ENCODE peak calls at places on chromosome 10, in nine cellular contexts. D is GM13976, R is iPS-NIHi11, E is AG10803, B is spleen, I is NCI-H2227 treated with DMSO at 0.1 percent for 48 hours, F is tibial artery, Y is psoas muscle, S is GM04503. U is an unnamed sample.
A peak's percentile ranks its signal among the peaks of the same experiment; 100 is the strongest.

GRCh38 chr10:132974886-132975881 is 32.8 kb upstream of the CFAP46 start:
- DNase-seq in R (peak; percentile 13), Y (peak; percentile 28), F (peak; percentile 10), E (peak; percentile 78), I (no peak), S (peak; percentile 67), D (no peak), B (peak; percentile 62), U (no peak)

GRCh38 chr10:7388602-7389001 is 22.2 kb downstream of the SFMBT2 start:
- DNase-seq in S (no peak), E (no peak), R (no peak), B (no peak), I (no peak), Y (no peak), D (no peak), F (no peak), U (no peak)

GRCh38 chr10:74786126-74786525 is 40.3 kb upstream of the KAT6B start:
- DNase-seq in D (no peak), E (no peak), S (no peak), B (no peak), R (no peak), I (no peak), F (no peak), Y (no peak), U (no peak)

GRCh38 chr10:3761916-3762708 is 22.9 kb downstream of the KLF6 start:
- DNase-seq in I (no peak), Y (no peak), B (no peak), D (no peak), E (no peak), R (peak; percentile 54), S (no peak), F (no peak), U (no peak)

GRCh38 chr10:11823989-11824346 is 812 bp downstream of the PROSER2 start:
- DNase-seq in Y (no peak), B (no peak), I (no peak), S (no peak), R (no peak), D (no peak), E (peak; percentile 18), F (no peak), U (peak; percentile 34)

GRCh38 chr10:27611209-27611608 is 107.1 kb downstream of the RAB18 start:
- DNase-seq in F (no peak), R (no peak), B (no peak), I (no peak), D (no peak), Y (no peak), E (peak; percentile 94), S (peak; percentile 85), U (no peak)

GRCh38 chr10:75335191-75335590 is 66.4 kb downstream of the ZNF503 start:
- DNase-seq in F (no peak), I (no peak), E (peak; percentile 42), R (no peak), D (no peak), Y (no peak), S (no peak), B (no peak), U (no peak)

GRCh38 chr10:69864321-69864720 is 62.6 kb downstream of the COL13A1 start:
- DNase-seq in B (no peak), Y (no peak), S (peak; percentile 88), I (no peak), D (no peak), E (peak; percentile 88), R (no peak), F (no peak), U (no peak)

GRCh38 chr10:436911-437665 is 252.4 kb downstream of the DIP2C start:
- DNase-seq in E (no peak), R (peak; percentile 55), Y (no peak), I (no peak), D (no peak), F (no peak), S (no peak), B (no peak), U (no peak)

GRCh38 chr10:109386921-109387320 is 536.4 kb downstream of the XPNPEP1 start:
- DNase-seq in S (no peak), Y (no peak), E (no peak), D (no peak), B (no peak), I (no peak), R (no peak), F (no peak), U (no peak)

GRCh38 chr10:127266431-127266830 is 70.0 kb upstream of the INSYN2A start:
- DNase-seq in R (no peak), I (no peak), Y (no peak), S (no peak), B (no peak), E (no peak), F (no peak), D (no peak), U (no peak)

GRCh38 chr10:108167766-108168165 is 1003.3 kb upstream of the SORCS1 start:
- DNase-seq in B (no peak), Y (no peak), D (no peak), E (no peak), F (no peak), R (no peak), S (no peak), I (no peak), U (no peak)

GRCh38 chr10:944034-944831 is 12.7 kb upstream of the LARP4B start:
- DNase-seq in R (no peak), S (peak; percentile 25), E (peak; percentile 81), Y (peak; percentile 79), D (peak; percentile 51), B (peak; percentile 91), I (no peak), F (peak; percentile 78), U (peak; percentile 49)

GRCh38 chr10:84348431-84348830 is 20.0 kb downstream of the CCSER2 start:
- DNase-seq in E (peak; percentile 87), B (no peak), S (peak; percentile 50), Y (no peak), F (no peak), I (no peak), R (no peak), D (no peak), U (no peak)

GRCh38 chr10:89442347-89442746 is 28.0 kb downstream of the IFIT5 start:
- DNase-seq in E (no peak), I (no peak), R (no peak), F (no peak), B (no peak), S (no peak), Y (no peak), D (no peak), U (no peak)

GRCh38 chr10:72261323-72262018 is 12.3 kb upstream of the DDIT4 start:
- DNase-seq in R (no peak), S (no peak), D (peak; percentile 78), Y (no peak), E (no peak), B (no peak), I (no peak), F (no peak), U (peak; percentile 96)

GRCh38 chr10:12957081-12957480 is 44.4 kb downstream of the CCDC3 start:
- DNase-seq in R (no peak), Y (no peak), B (no peak), D (no peak), E (no peak), S (no peak), I (no peak), F (no peak), U (no peak)

GRCh38 chr10:124450010-124450782 is at the start of gene NKX1-2:
- DNase-seq in S (no peak), I (peak; percentile 20), F (no peak), E (no peak), D (no peak), R (peak; percentile 91), Y (no peak), B (no peak), U (no peak)

U was measured in OCI-M1.